ENCODE peak calls at places on chromosomes 5 and 9, in six cellular contexts. One of them, this sample, is unnamed.

GRCh38 chr5:111954516-111955337 is 197.7 kb upstream of the NREP start:
- DNase-seq in H1: no peak
- DNase-seq in Panc1: no peak
- DNase-seq in GM12878: peak; percentile 28
- DNase-seq in HCT116: no peak
- DNase-seq in SK-N-SH: no peak
- DNase-seq in this sample: no peak

GRCh38 chr5:180777475-180777874 is 25.1 kb downstream of the MGAT1 start:
- DNase-seq in H1: no peak
- DNase-seq in SK-N-SH: no peak
- DNase-seq in GM12878: no peak
- DNase-seq in Panc1: no peak
- DNase-seq in HCT116: no peak
- DNase-seq in this sample: no peak

GRCh38 chr5:180803181-180804128 is 849 bp upstream of the MGAT1 start:
- DNase-seq in Panc1: no peak
- DNase-seq in SK-N-SH: peak; percentile 41
- DNase-seq in GM12878: peak; percentile 85
- DNase-seq in H1: no peak
- DNase-seq in HCT116: no peak
- DNase-seq in this sample: peak; percentile 48

GRCh38 chr5:150294551-150295071 is 5.0 kb upstream of the CAMK2A start:
- DNase-seq in GM12878: no peak
- DNase-seq in HCT116: no peak
- DNase-seq in SK-N-SH: no peak
- DNase-seq in Panc1: no peak
- DNase-seq in H1: no peak
- DNase-seq in this sample: no peak

GRCh38 chr5:145483211-145483610 is 351.9 kb downstream of the PRELID2 start:
- DNase-seq in H1: no peak
- DNase-seq in HCT116: no peak
- DNase-seq in SK-N-SH: no peak
- DNase-seq in Panc1: no peak
- DNase-seq in GM12878: no peak
- DNase-seq in this sample: no peak

GRCh38 chr5:79346420-79346824 is 110.5 kb downstream of the JMY start:
- DNase-seq in SK-N-SH: no peak
- DNase-seq in HCT116: peak; percentile 56
- DNase-seq in GM12878: no peak
- DNase-seq in H1: no peak
- DNase-seq in Panc1: peak; percentile 8
- DNase-seq in this sample: no peak

GRCh38 chr5:169647566-169647965 is 10.5 kb downstream of the DOCK2 start:
- DNase-seq in H1: no peak
- DNase-seq in HCT116: no peak
- DNase-seq in GM12878: no peak
- DNase-seq in SK-N-SH: no peak
- DNase-seq in Panc1: no peak
- DNase-seq in this sample: no peak

GRCh38 chr5:64665243-64665642 is 25.1 kb upstream of the SHISAL2B start:
- DNase-seq in GM12878: no peak
- DNase-seq in Panc1: no peak
- DNase-seq in H1: no peak
- DNase-seq in SK-N-SH: no peak
- DNase-seq in HCT116: no peak
- DNase-seq in this sample: no peak

GRCh38 chr5:128815201-128815600 is 150.1 kb upstream of the SLC27A6 start:
- DNase-seq in H1: peak; percentile 51
- DNase-seq in HCT116: no peak
- DNase-seq in SK-N-SH: no peak
- DNase-seq in Panc1: no peak
- DNase-seq in GM12878: no peak
- DNase-seq in this sample: no peak

GRCh38 chr9:76662476-76663281 is 101.6 kb upstream of the PCA3 start:
- DNase-seq in SK-N-SH: no peak
- DNase-seq in HCT116: no peak
- DNase-seq in H1: no peak
- DNase-seq in Panc1: no peak
- DNase-seq in GM12878: no peak
- DNase-seq in this sample: no peak

GRCh38 chr5:137510671-137511070 is 11.5 kb upstream of the SPOCK1 start:
- DNase-seq in SK-N-SH: no peak
- DNase-seq in Panc1: no peak
- DNase-seq in HCT116: no peak
- DNase-seq in H1: no peak
- DNase-seq in GM12878: no peak
- DNase-seq in this sample: no peak
- TF ChIP-seq SIN3A in SK-N-SH: no peak
- TF ChIP-seq SIN3A in Panc1: no peak
- TF ChIP-seq SIN3A in HCT116: no peak
- TF ChIP-seq SIN3A in H1: no peak
- TF ChIP-seq SIN3A in GM12878: no peak
- TF ChIP-seq SIN3A in this sample: no peak

GRCh38 chr5:38446029-38446522 is 110.4 kb downstream of the LIFR start:
- DNase-seq in H1: no peak
- DNase-seq in Panc1: no peak
- DNase-seq in SK-N-SH: no peak
- DNase-seq in GM12878: no peak
- DNase-seq in HCT116: no peak
- DNase-seq in this sample: no peak
- TF ChIP-seq SIN3A in H1: no peak
- TF ChIP-seq SIN3A in Panc1: no peak
- TF ChIP-seq SIN3A in SK-N-SH: no peak
- TF ChIP-seq SIN3A in GM12878: no peak
- TF ChIP-seq SIN3A in HCT116: no peak
- TF ChIP-seq SIN3A in this sample: no peak

DNA sequence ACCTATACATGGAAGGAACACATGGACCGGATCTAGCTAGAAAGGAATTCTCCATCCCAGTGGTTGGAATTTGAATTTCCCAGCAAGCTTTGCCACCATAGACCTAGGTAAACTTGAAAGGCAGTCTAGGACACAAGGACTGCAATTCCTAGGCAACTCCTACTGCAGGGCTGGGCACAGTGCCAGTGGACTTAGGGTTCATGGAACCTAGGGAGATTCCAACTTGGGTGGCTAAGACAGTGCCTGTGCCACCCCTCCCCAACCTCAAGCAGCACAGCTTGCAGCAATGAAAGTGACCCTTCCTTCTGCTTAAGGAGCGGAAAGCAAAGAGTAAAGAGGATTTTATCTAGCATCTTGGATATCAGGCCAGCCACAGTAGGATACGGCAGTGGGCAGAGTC is 663.3 kb downstream of the ELAVL2 start:
- DNase-seq in SK-N-SH: no peak
- DNase-seq in Panc1: no peak
- DNase-seq in HCT116: no peak
- DNase-seq in H1: no peak
- DNase-seq in GM12878: no peak
- DNase-seq in this sample: no peak
- TF ChIP-seq SIN3A in SK-N-SH: no peak
- TF ChIP-seq SIN3A in Panc1: no peak
- TF ChIP-seq SIN3A in HCT116: no peak
- TF ChIP-seq SIN3A in H1: no peak
- TF ChIP-seq SIN3A in GM12878: no peak
- TF ChIP-seq SIN3A in this sample: no peak

GRCh38 chr9:3912817-3913216 is 387.0 kb upstream of the RFX3 start:
- DNase-seq in GM12878: no peak
- DNase-seq in H1: no peak
- DNase-seq in Panc1: no peak
- DNase-seq in SK-N-SH: no peak
- DNase-seq in HCT116: no peak
- DNase-seq in this sample: no peak

GRCh38 chr9:3908731-3909130 is 382.9 kb upstream of the RFX3 start:
- DNase-seq in SK-N-SH: no peak
- DNase-seq in H1: no peak
- DNase-seq in HCT116: no peak
- DNase-seq in GM12878: no peak
- DNase-seq in Panc1: no peak
- DNase-seq in this sample: no peak

GRCh38 chr9:3909966-3910650 is 384.3 kb upstream of the RFX3 start:
- DNase-seq in SK-N-SH: no peak
- DNase-seq in HCT116: no peak
- DNase-seq in Panc1: no peak
- DNase-seq in GM12878: no peak
- DNase-seq in H1: no peak
- DNase-seq in this sample: no peak

GRCh38 chr9:3916420-3916819 is 383.4 kb downstream of the GLIS3 start:
- DNase-seq in GM12878: no peak
- DNase-seq in SK-N-SH: no peak
- DNase-seq in HCT116: no peak
- DNase-seq in H1: no peak
- DNase-seq in Panc1: no peak
- DNase-seq in this sample: no peak

GRCh38 chr9:3912260-3912659 is 386.5 kb upstream of the RFX3 start:
- DNase-seq in H1: no peak
- DNase-seq in Panc1: no peak
- DNase-seq in HCT116: no peak
- DNase-seq in GM12878: no peak
- DNase-seq in SK-N-SH: no peak
- DNase-seq in this sample: no peak
- TF ChIP-seq SIN3A in H1: no peak
- TF ChIP-seq SIN3A in Panc1: no peak
- TF ChIP-seq SIN3A in HCT116: no peak
- TF ChIP-seq SIN3A in GM12878: no peak
- TF ChIP-seq SIN3A in SK-N-SH: no peak
- TF ChIP-seq SIN3A in this sample: no peak

GRCh38 chr9:97852399-97853055 is 499 bp upstream of the FOXE1 start:
- DNase-seq in H1: no peak
- DNase-seq in SK-N-SH: no peak
- DNase-seq in HCT116: no peak
- DNase-seq in Panc1: no peak
- DNase-seq in GM12878: no peak
- DNase-seq in this sample: no peak

GRCh38 chr9:97854696-97855485 is 1.9 kb downstream of the FOXE1 start:
- DNase-seq in Panc1: no peak
- DNase-seq in SK-N-SH: no peak
- DNase-seq in GM12878: no peak
- DNase-seq in HCT116: no peak
- DNase-seq in H1: peak; percentile 66
- DNase-seq in this sample: no peak

GRCh38 chr9:97853844-97854695 is 1.0 kb downstream of the FOXE1 start:
- DNase-seq in H1: peak; percentile 77
- DNase-seq in HCT116: no peak
- DNase-seq in GM12878: no peak
- DNase-seq in Panc1: no peak
- DNase-seq in SK-N-SH: peak; percentile 78
- DNase-seq in this sample: no peak

GRCh38 chr9:97852001-97852398 is 1.0 kb upstream of the FOXE1 start:
- DNase-seq in GM12878: no peak
- DNase-seq in H1: peak; percentile 80
- DNase-seq in SK-N-SH: no peak
- DNase-seq in Panc1: no peak
- DNase-seq in HCT116: no peak
- DNase-seq in this sample: no peak

GRCh38 chr9:97853056-97853843 is at the start of gene FOXE1:
- DNase-seq in HCT116: no peak
- DNase-seq in Panc1: no peak
- DNase-seq in H1: peak; percentile 81
- DNase-seq in GM12878: no peak
- DNase-seq in SK-N-SH: no peak
- DNase-seq in this sample: no peak
- TF ChIP-seq SIN3A in HCT116: no peak
- TF ChIP-seq SIN3A in Panc1: no peak
- TF ChIP-seq SIN3A in H1: no peak
- TF ChIP-seq SIN3A in GM12878: no peak
- TF ChIP-seq SIN3A in SK-N-SH: no peak
- TF ChIP-seq SIN3A in this sample: no peak

GRCh38 chr9:109510506-109510905 is 12.4 kb upstream of the PTPN3 start:
- DNase-seq in HCT116: no peak
- DNase-seq in Panc1: no peak
- DNase-seq in GM12878: no peak
- DNase-seq in SK-N-SH: no peak
- DNase-seq in H1: no peak
- DNase-seq in this sample: no peak

GRCh38 chr9:109504689-109505088 is 6.6 kb upstream of the PTPN3 start:
- DNase-seq in GM12878: no peak
- DNase-seq in H1: no peak
- DNase-seq in Panc1: no peak
- DNase-seq in SK-N-SH: no peak
- DNase-seq in HCT116: no peak
- DNase-seq in this sample: no peak

GRCh38 chr9:109507421-109507838 is 9.3 kb upstream of the PTPN3 start:
- DNase-seq in Panc1: peak; percentile 76
- DNase-seq in HCT116: no peak
- DNase-seq in GM12878: no peak
- DNase-seq in H1: no peak
- DNase-seq in SK-N-SH: no peak
- DNase-seq in this sample: peak; percentile 92

GRCh38 chr9:109509625-109510024 is 11.5 kb upstream of the PTPN3 start:
- DNase-seq in GM12878: no peak
- DNase-seq in H1: no peak
- DNase-seq in Panc1: no peak
- DNase-seq in SK-N-SH: no peak
- DNase-seq in HCT116: no peak
- DNase-seq in this sample: no peak

DNA sequence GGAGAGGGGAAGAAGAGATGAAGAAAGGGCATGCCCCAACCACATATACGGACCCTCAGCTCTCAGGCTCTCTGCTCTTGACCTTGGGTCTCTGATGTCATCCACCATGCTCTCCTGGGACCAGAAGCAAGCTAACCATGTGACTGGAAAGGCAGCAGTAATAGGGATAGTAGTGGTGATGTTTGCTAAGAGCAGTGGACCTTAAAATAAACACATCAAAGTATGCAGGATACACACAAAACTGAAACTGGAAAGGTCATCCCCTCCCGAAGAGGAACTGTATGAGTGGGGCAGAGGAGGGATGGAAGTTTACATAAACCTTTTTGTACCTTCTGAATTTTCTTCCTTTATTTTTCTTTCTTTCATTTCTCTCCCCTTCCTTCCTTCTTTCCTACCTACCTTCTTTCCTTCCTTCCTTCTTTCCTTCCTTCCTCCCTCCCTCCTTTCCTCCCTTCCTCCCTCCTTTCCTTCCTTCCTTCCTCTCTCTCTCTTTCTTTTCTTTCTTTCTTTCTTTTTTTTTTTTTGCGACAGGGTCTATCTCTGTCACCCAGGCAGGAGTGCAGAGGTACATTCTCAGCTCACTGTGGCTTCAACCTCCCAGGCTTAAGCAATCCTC is 8.1 kb upstream of the PTPN3 start:
- DNase-seq in SK-N-SH: no peak
- DNase-seq in HCT116: no peak
- DNase-seq in GM12878: no peak
- DNase-seq in Panc1: no peak
- DNase-seq in H1: no peak
- DNase-seq in this sample: peak; percentile 89
- TF ChIP-seq SIN3A in SK-N-SH: no peak
- TF ChIP-seq SIN3A in HCT116: no peak
- TF ChIP-seq SIN3A in GM12878: no peak
- TF ChIP-seq SIN3A in Panc1: no peak
- TF ChIP-seq SIN3A in H1: no peak
- TF ChIP-seq SIN3A in this sample: no peak

GRCh38 chr9:33233659-33234335 is 6.2 kb upstream of the SPINK4 start:
- DNase-seq in HCT116: peak; percentile 95
- DNase-seq in SK-N-SH: no peak
- DNase-seq in GM12878: no peak
- DNase-seq in H1: no peak
- DNase-seq in Panc1: peak; percentile 54
- DNase-seq in this sample: no peak
- TF ChIP-seq SIN3A in HCT116: no peak
- TF ChIP-seq SIN3A in SK-N-SH: no peak
- TF ChIP-seq SIN3A in GM12878: no peak
- TF ChIP-seq SIN3A in H1: no peak
- TF ChIP-seq SIN3A in Panc1: no peak
- TF ChIP-seq SIN3A in this sample: no peak

This sample was measured in HepG2.